ENCODE peak calls at places on chromosomes 12 and 14, in eight cellular contexts. One of them, this sample, is unnamed.

GRCh38 chr14:64191756-64192155 is 102.4 kb downstream of the ESR2 start:
- DNase-seq in H7: no peak
- DNase-seq in lung: no peak
- DNase-seq in fibroblast of the aortic adventitia: peak; percentile 74
- DNase-seq in cardiac fibroblast: peak; percentile 75
- DNase-seq in left ventricle myocardium inferior: no peak
- DNase-seq in GM12878: no peak
- DNase-seq in IMR-90: peak; percentile 96
- DNase-seq in this sample: peak; percentile 87

GRCh38 chr14:88166616-88167015 is 156.5 kb downstream of the KCNK10 start:
- DNase-seq in fibroblast of the aortic adventitia: no peak
- DNase-seq in H7: no peak
- DNase-seq in left ventricle myocardium inferior: no peak
- DNase-seq in cardiac fibroblast: no peak
- DNase-seq in GM12878: no peak
- DNase-seq in lung: no peak
- DNase-seq in IMR-90: peak; percentile 11
- DNase-seq in this sample: no peak

GRCh38 chr14:41609704-41610183 is 3.1 kb downstream of the LRFN5 start:
- DNase-seq in GM12878: no peak
- DNase-seq in left ventricle myocardium inferior: peak; percentile 38
- DNase-seq in H7: peak; percentile 80
- DNase-seq in cardiac fibroblast: peak; percentile 79
- DNase-seq in fibroblast of the aortic adventitia: peak; percentile 60
- DNase-seq in IMR-90: peak; percentile 58
- DNase-seq in lung: no peak
- DNase-seq in this sample: peak; percentile 79

GRCh38 chr12:127728285-127728684 is 538.7 kb upstream of the TMEM132C start:
- DNase-seq in cardiac fibroblast: no peak
- DNase-seq in fibroblast of the aortic adventitia: no peak
- DNase-seq in lung: no peak
- DNase-seq in GM12878: no peak
- DNase-seq in left ventricle myocardium inferior: no peak
- DNase-seq in IMR-90: no peak
- DNase-seq in H7: no peak
- DNase-seq in this sample: no peak

GRCh38 chr12:122100568-122100967 is 22.0 kb downstream of the MLXIP start:
- DNase-seq in GM12878: no peak
- DNase-seq in IMR-90: no peak
- DNase-seq in fibroblast of the aortic adventitia: no peak
- DNase-seq in left ventricle myocardium inferior: no peak
- DNase-seq in cardiac fibroblast: no peak
- DNase-seq in lung: no peak
- DNase-seq in H7: no peak
- DNase-seq in this sample: no peak

GRCh38 chr12:93982847-93983315 is 165.5 kb upstream of the PLXNC1 start:
- DNase-seq in fibroblast of the aortic adventitia: peak; percentile 46
- DNase-seq in IMR-90: peak; percentile 93
- DNase-seq in lung: no peak
- DNase-seq in left ventricle myocardium inferior: no peak
- DNase-seq in GM12878: no peak
- DNase-seq in cardiac fibroblast: peak; percentile 64
- DNase-seq in H7: no peak
- DNase-seq in this sample: peak; percentile 46

GRCh38 chr14:61547186-61548121 is 147.9 kb upstream of the HIF1A start:
- DNase-seq in lung: no peak
- DNase-seq in fibroblast of the aortic adventitia: peak; percentile 86
- DNase-seq in cardiac fibroblast: peak; percentile 89
- DNase-seq in GM12878: no peak
- DNase-seq in H7: no peak
- DNase-seq in left ventricle myocardium inferior: no peak
- DNase-seq in IMR-90: peak; percentile 95
- DNase-seq in this sample: peak; percentile 85

GRCh38 chr12:49137476-49137875 is 6.3 kb upstream of the TUBA1B start:
- DNase-seq in fibroblast of the aortic adventitia: no peak
- DNase-seq in H7: no peak
- DNase-seq in GM12878: no peak
- DNase-seq in left ventricle myocardium inferior: no peak
- DNase-seq in lung: no peak
- DNase-seq in IMR-90: no peak
- DNase-seq in cardiac fibroblast: no peak
- DNase-seq in this sample: no peak

GRCh38 chr12:113591480-113591971 is 119.9 kb upstream of the LHX5 start:
- DNase-seq in cardiac fibroblast: no peak
- DNase-seq in left ventricle myocardium inferior: no peak
- DNase-seq in IMR-90: no peak
- DNase-seq in lung: no peak
- DNase-seq in GM12878: no peak
- DNase-seq in fibroblast of the aortic adventitia: no peak
- DNase-seq in H7: peak; percentile 80
- DNase-seq in this sample: no peak

GRCh38 chr12:22306311-22306710 is 28.2 kb downstream of the ST8SIA1 start:
- DNase-seq in cardiac fibroblast: peak; percentile 53
- DNase-seq in left ventricle myocardium inferior: no peak
- DNase-seq in fibroblast of the aortic adventitia: peak; percentile 61
- DNase-seq in lung: no peak
- DNase-seq in H7: no peak
- DNase-seq in IMR-90: no peak
- DNase-seq in GM12878: no peak
- DNase-seq in this sample: peak; percentile 79

GRCh38 chr14:82854851-82855250 is 1321.2 kb upstream of the SEL1L start:
- DNase-seq in H7: no peak
- DNase-seq in cardiac fibroblast: no peak
- DNase-seq in GM12878: no peak
- DNase-seq in IMR-90: no peak
- DNase-seq in fibroblast of the aortic adventitia: no peak
- DNase-seq in left ventricle myocardium inferior: no peak
- DNase-seq in lung: no peak
- DNase-seq in this sample: no peak

GRCh38 chr14:23095196-23096108 is at the start of gene C14orf119:
- DNase-seq in GM12878: peak; percentile 99
- DNase-seq in fibroblast of the aortic adventitia: peak; percentile 100
- DNase-seq in lung: peak; percentile 99
- DNase-seq in H7: peak; percentile 97
- DNase-seq in cardiac fibroblast: peak; percentile 100
- DNase-seq in left ventricle myocardium inferior: peak; percentile 100
- DNase-seq in IMR-90: peak; percentile 99
- DNase-seq in this sample: peak; percentile 100

GRCh38 chr12:128918910-128919309 is 65.6 kb downstream of the GLT1D1 start:
- DNase-seq in H7: no peak
- DNase-seq in cardiac fibroblast: no peak
- DNase-seq in lung: no peak
- DNase-seq in IMR-90: no peak
- DNase-seq in fibroblast of the aortic adventitia: no peak
- DNase-seq in left ventricle myocardium inferior: no peak
- DNase-seq in GM12878: no peak
- DNase-seq in this sample: no peak

GRCh38 chr14:61116369-61116768 is 135.3 kb downstream of the SLC38A6 start:
- DNase-seq in left ventricle myocardium inferior: no peak
- DNase-seq in H7: no peak
- DNase-seq in fibroblast of the aortic adventitia: no peak
- DNase-seq in cardiac fibroblast: no peak
- DNase-seq in lung: no peak
- DNase-seq in IMR-90: no peak
- DNase-seq in GM12878: no peak
- DNase-seq in this sample: no peak

GRCh38 chr14:105204206-105204930 is 23.3 kb upstream of the NUDT14 start:
- DNase-seq in IMR-90: no peak
- DNase-seq in GM12878: no peak
- DNase-seq in cardiac fibroblast: peak; percentile 38
- DNase-seq in fibroblast of the aortic adventitia: peak; percentile 29
- DNase-seq in lung: peak; percentile 83
- DNase-seq in H7: no peak
- DNase-seq in left ventricle myocardium inferior: peak; percentile 76
- DNase-seq in this sample: no peak

DNA sequence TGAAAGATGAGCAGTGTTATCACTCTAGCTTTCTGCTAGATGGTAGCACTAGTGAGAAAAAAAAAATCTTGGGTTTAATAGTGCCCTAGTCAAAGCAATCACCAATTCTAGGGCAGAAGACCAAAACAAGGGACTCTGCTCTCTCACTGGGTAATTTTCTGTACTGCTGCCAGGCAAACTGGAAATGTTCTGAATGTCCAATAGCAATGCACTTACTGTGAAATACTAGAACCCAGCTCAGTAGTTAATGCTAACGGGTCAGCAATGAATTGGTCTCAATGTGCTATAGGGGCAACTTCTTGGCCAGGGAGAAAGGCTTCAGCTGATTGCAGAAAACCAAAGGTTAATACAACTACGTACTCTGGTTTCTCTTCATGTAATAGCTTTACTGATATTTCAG is 2.2 kb downstream of the ATF7 start:
- DNase-seq in left ventricle myocardium inferior: no peak
- DNase-seq in lung: no peak
- DNase-seq in IMR-90: peak; percentile 55
- DNase-seq in fibroblast of the aortic adventitia: peak; percentile 76
- DNase-seq in cardiac fibroblast: peak; percentile 81
- DNase-seq in H7: peak; percentile 8
- DNase-seq in GM12878: no peak
- DNase-seq in this sample: peak; percentile 66
- H3K4me3 ChIP-seq in left ventricle myocardium inferior: peak overlapping the region; percentile 79
- H3K4me3 ChIP-seq in lung: no peak overlapping the region
- H3K4me3 ChIP-seq in IMR-90: no peak overlapping the region
- H3K4me3 ChIP-seq in fibroblast of the aortic adventitia: peak overlapping the region; percentile 92
- H3K4me3 ChIP-seq in cardiac fibroblast: peak overlapping the region; percentile 91
- H3K4me3 ChIP-seq in H7: no peak overlapping the region
- H3K4me3 ChIP-seq in GM12878: peak overlapping the region; percentile 94
- H3K4me3 ChIP-seq in this sample: peak overlapping the region; percentile 92

GRCh38 chr14:94769413-94770250 is at the start of gene GSC:
- DNase-seq in left ventricle myocardium inferior: peak; percentile 26
- DNase-seq in cardiac fibroblast: peak; percentile 39
- DNase-seq in IMR-90: peak; percentile 5
- DNase-seq in lung: no peak
- DNase-seq in GM12878: no peak
- DNase-seq in fibroblast of the aortic adventitia: peak; percentile 22
- DNase-seq in H7: peak; percentile 90
- DNase-seq in this sample: peak; percentile 29

GRCh38 chr14:94770251-94770749 is 387 bp upstream of the GSC start:
- DNase-seq in lung: no peak
- DNase-seq in cardiac fibroblast: no peak
- DNase-seq in GM12878: no peak
- DNase-seq in left ventricle myocardium inferior: no peak
- DNase-seq in H7: peak; percentile 79
- DNase-seq in fibroblast of the aortic adventitia: peak; percentile 49
- DNase-seq in IMR-90: peak; percentile 20
- DNase-seq in this sample: peak; percentile 39

GRCh38 chr14:94767321-94767878 is 2.5 kb downstream of the GSC start:
- DNase-seq in cardiac fibroblast: no peak
- DNase-seq in GM12878: no peak
- DNase-seq in lung: no peak
- DNase-seq in fibroblast of the aortic adventitia: no peak
- DNase-seq in IMR-90: no peak
- DNase-seq in left ventricle myocardium inferior: no peak
- DNase-seq in H7: peak; percentile 69
- DNase-seq in this sample: no peak

GRCh38 chr14:94768141-94768520 is 1.8 kb downstream of the GSC start:
- DNase-seq in left ventricle myocardium inferior: no peak
- DNase-seq in fibroblast of the aortic adventitia: no peak
- DNase-seq in GM12878: no peak
- DNase-seq in IMR-90: no peak
- DNase-seq in cardiac fibroblast: no peak
- DNase-seq in H7: peak; percentile 63
- DNase-seq in lung: no peak
- DNase-seq in this sample: no peak

GRCh38 chr14:94768521-94769412 is 1.1 kb downstream of the GSC start:
- DNase-seq in cardiac fibroblast: no peak
- DNase-seq in GM12878: no peak
- DNase-seq in left ventricle myocardium inferior: no peak
- DNase-seq in IMR-90: no peak
- DNase-seq in H7: peak; percentile 75
- DNase-seq in lung: no peak
- DNase-seq in fibroblast of the aortic adventitia: no peak
- DNase-seq in this sample: no peak
- H3K4me3 ChIP-seq in cardiac fibroblast: peak overlapping the region; percentile 21
- H3K4me3 ChIP-seq in GM12878: no peak overlapping the region
- H3K4me3 ChIP-seq in left ventricle myocardium inferior: peak overlapping the region; percentile 68
- H3K4me3 ChIP-seq in IMR-90: no peak overlapping the region
- H3K4me3 ChIP-seq in H7: peak overlapping the region; percentile 70
- H3K4me3 ChIP-seq in lung: no peak overlapping the region
- H3K4me3 ChIP-seq in fibroblast of the aortic adventitia: peak overlapping the region; percentile 61
- H3K4me3 ChIP-seq in this sample: peak overlapping the region; percentile 21

DNA sequence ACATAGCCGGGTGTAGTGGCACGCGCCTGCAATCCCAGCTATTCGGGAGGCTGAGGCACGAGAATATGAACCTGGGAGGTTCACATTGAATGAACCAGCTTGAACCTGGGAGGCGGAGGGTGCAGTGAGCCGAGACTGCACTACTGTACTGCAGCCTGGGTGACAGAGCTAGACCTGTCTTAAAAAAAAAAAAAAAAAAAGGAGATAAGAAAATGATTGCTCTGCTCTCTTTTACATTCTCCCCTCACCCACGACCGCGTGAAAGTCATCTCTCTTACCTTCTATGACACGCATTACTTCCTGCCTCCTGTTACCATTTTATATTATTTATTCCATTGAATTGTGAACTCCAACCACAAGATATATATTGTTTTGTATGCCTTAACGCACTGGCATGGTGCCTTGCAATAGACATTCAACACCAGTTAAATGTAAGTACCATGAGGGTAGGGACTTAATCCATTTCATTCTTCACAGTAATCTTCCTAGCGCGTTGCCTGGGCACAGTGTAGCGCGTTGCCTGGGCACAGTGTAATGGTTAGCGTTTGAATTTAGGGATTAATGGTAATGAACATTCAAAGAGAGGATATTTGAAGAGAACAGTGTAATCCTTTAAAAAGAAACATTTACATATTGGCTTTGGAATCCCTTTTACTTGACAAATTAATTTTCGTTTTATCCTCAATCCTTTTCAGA is 2.7 kb downstream of the RAP1B start:
- DNase-seq in fibroblast of the aortic adventitia: no peak
- DNase-seq in lung: no peak
- DNase-seq in GM12878: no peak
- DNase-seq in H7: no peak
- DNase-seq in left ventricle myocardium inferior: no peak
- DNase-seq in cardiac fibroblast: no peak
- DNase-seq in IMR-90: no peak
- DNase-seq in this sample: no peak
- H3K4me3 ChIP-seq in fibroblast of the aortic adventitia: peak overlapping the region; percentile 92
- H3K4me3 ChIP-seq in lung: peak overlapping the region; percentile 6
- H3K4me3 ChIP-seq in GM12878: peak overlapping the region; percentile 86
- H3K4me3 ChIP-seq in H7: no peak overlapping the region
- H3K4me3 ChIP-seq in left ventricle myocardium inferior: peak overlapping the region; percentile 82
- H3K4me3 ChIP-seq in cardiac fibroblast: peak overlapping the region; percentile 89
- H3K4me3 ChIP-seq in IMR-90: no peak overlapping the region
- H3K4me3 ChIP-seq in this sample: peak overlapping the region; percentile 80

DNA sequence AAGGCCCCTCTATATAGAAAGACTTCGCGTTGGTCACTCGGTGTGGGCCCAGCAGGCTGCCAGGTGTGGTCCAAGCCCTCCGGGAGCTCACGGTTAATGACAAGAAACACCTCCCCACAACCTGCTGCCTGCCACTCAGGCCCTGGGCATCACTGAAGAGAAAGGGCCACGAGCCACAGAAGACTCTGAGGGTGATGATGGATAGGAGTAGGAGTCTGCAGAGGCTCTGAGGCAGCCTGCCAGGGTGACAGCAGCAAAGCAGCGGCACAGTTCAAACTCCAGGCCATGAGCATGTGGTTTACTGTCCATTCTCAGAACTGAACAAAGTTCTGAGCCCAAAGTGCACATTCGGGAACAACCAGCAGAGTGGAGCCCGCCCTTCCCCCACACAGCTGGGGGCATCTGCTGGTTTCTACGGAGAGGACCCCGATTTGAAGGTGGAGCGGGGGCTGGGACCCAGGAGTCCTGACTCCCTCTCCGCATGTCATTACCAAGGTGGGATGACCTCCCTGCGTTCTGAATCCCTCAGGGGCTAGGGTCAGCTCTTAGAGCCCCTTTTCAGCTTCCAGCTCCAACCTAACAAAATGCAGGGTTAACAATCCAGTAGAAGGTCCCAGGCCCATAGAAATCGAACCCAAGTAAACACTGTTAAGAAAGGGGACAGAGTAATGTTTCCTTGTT is 65.8 kb downstream of the VWF start:
- DNase-seq in fibroblast of the aortic adventitia: no peak
- DNase-seq in IMR-90: no peak
- DNase-seq in lung: no peak
- DNase-seq in GM12878: no peak
- DNase-seq in cardiac fibroblast: no peak
- DNase-seq in H7: no peak
- DNase-seq in left ventricle myocardium inferior: no peak
- DNase-seq in this sample: no peak
- H3K4me3 ChIP-seq in fibroblast of the aortic adventitia: no peak overlapping the region
- H3K4me3 ChIP-seq in IMR-90: no peak overlapping the region
- H3K4me3 ChIP-seq in lung: no peak overlapping the region
- H3K4me3 ChIP-seq in GM12878: no peak overlapping the region
- H3K4me3 ChIP-seq in cardiac fibroblast: no peak overlapping the region
- H3K4me3 ChIP-seq in H7: no peak overlapping the region
- H3K4me3 ChIP-seq in left ventricle myocardium inferior: no peak overlapping the region
- H3K4me3 ChIP-seq in this sample: no peak overlapping the region